ENCODE peak calls at places on chromosomes 13 and 19, in four cellular contexts. One of them, this sample, is unnamed.

GRCh38 chr13:37617162-37617561 is 18.6 kb upstream of the POSTN start:
- DNase-seq in upper lobe of left lung: no peak
- DNase-seq in GM12892: no peak
- DNase-seq in esophagus squamous epithelium: no peak
- DNase-seq in this sample: no peak

GRCh38 chr19:38155453-38155852 is 68.6 kb downstream of the DPF1 start:
- DNase-seq in upper lobe of left lung: no peak
- DNase-seq in GM12892: no peak
- DNase-seq in esophagus squamous epithelium: no peak
- DNase-seq in this sample: no peak

GRCh38 chr13:113123226-113124150 is 889 bp downstream of the F10 start:
- DNase-seq in upper lobe of left lung: no peak
- DNase-seq in GM12892: no peak
- DNase-seq in esophagus squamous epithelium: no peak
- DNase-seq in this sample: no peak

GRCh38 chr13:29260684-29261083 is 334.8 kb downstream of the SLC7A1 start:
- DNase-seq in upper lobe of left lung: no peak
- DNase-seq in GM12892: no peak
- DNase-seq in esophagus squamous epithelium: no peak
- DNase-seq in this sample: no peak

GRCh38 chr13:110319774-110320509 is 12.9 kb downstream of the COL4A2 start:
- DNase-seq in upper lobe of left lung: peak
- DNase-seq in GM12892: no peak
- DNase-seq in esophagus squamous epithelium: no peak
- DNase-seq in this sample: no peak

GRCh38 chr13:97076898-97077297 is 82.6 kb upstream of the OXGR1 start:
- DNase-seq in upper lobe of left lung: no peak
- DNase-seq in GM12892: no peak
- DNase-seq in esophagus squamous epithelium: no peak
- DNase-seq in this sample: no peak

GRCh38 chr13:28719656-28720055 is 886 bp upstream of the SLC46A3 start:
- DNase-seq in upper lobe of left lung: no peak
- DNase-seq in GM12892: no peak
- DNase-seq in esophagus squamous epithelium: no peak
- DNase-seq in this sample: no peak

GRCh38 chr13:99803141-99803540 is 168.4 kb downstream of the ZIC5 start:
- DNase-seq in upper lobe of left lung: no peak
- DNase-seq in GM12892: no peak
- DNase-seq in esophagus squamous epithelium: no peak
- DNase-seq in this sample: no peak

GRCh38 chr13:51584731-51585191 is 499 bp downstream of the WDFY2 start:
- DNase-seq in upper lobe of left lung: peak
- DNase-seq in GM12892: peak
- DNase-seq in esophagus squamous epithelium: peak
- DNase-seq in this sample: peak

GRCh38 chr13:51778407-51778806 is 25.6 kb downstream of the DHRS12 start:
- DNase-seq in upper lobe of left lung: no peak
- DNase-seq in GM12892: no peak
- DNase-seq in esophagus squamous epithelium: no peak
- DNase-seq in this sample: no peak

GRCh38 chr13:35791191-35791902 is 314.9 kb upstream of the MAB21L1 start:
- DNase-seq in upper lobe of left lung: no peak
- DNase-seq in GM12892: no peak
- DNase-seq in esophagus squamous epithelium: no peak
- DNase-seq in this sample: no peak

GRCh38 chr19:39082745-39083598 is 1.2 kb upstream of the ACP7 start:
- DNase-seq in upper lobe of left lung: no peak
- DNase-seq in GM12892: no peak
- DNase-seq in esophagus squamous epithelium: no peak
- DNase-seq in this sample: no peak

GRCh38 chr19:2982983-2983350 is 5.6 kb downstream of the TLE6 start:
- DNase-seq in upper lobe of left lung: peak
- DNase-seq in GM12892: no peak
- DNase-seq in esophagus squamous epithelium: no peak
- DNase-seq in this sample: peak

GRCh38 chr13:30376426-30377311 is 45.6 kb upstream of the UBE2L5 start:
- DNase-seq in upper lobe of left lung: no peak
- DNase-seq in GM12892: peak
- DNase-seq in esophagus squamous epithelium: peak
- DNase-seq in this sample: peak

GRCh38 chr13:39379118-39379517 is 223.9 kb downstream of the LHFPL6 start:
- DNase-seq in upper lobe of left lung: no peak
- DNase-seq in GM12892: no peak
- DNase-seq in esophagus squamous epithelium: no peak
- DNase-seq in this sample: no peak

GRCh38 chr19:18964121-18964520 is 23.1 kb upstream of the HOMER3 start:
- DNase-seq in upper lobe of left lung: no peak
- DNase-seq in GM12892: no peak
- DNase-seq in esophagus squamous epithelium: no peak
- DNase-seq in this sample: no peak
- TF ChIP-seq POLR2A in upper lobe of left lung: no peak
- TF ChIP-seq POLR2A in GM12892: no peak
- TF ChIP-seq POLR2A in esophagus squamous epithelium: no peak
- TF ChIP-seq POLR2A in this sample: no peak

DNA sequence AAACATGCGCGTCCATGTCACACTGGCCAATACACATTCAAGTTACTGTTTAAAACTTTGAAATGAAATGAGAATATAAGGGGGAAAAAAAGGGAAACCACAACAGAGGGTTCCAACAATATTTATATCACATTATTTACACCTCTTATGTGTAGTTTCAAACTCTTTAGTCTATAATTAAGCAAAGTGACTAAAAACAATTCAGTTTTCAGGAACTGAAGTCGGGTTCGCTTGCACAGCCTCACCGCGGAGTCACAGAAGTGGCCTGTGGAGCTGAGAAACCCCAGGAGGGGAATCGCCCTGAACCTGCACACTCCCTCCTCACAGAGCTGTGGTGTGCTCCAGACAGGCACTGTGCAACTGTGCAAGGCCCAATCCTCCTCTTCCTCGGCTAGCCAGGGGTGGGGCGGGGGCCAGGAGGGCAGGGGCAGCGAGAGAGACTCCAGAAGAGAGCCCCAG is 75.9 kb downstream of the STK24 start:
- DNase-seq in upper lobe of left lung: no peak
- DNase-seq in GM12892: peak
- DNase-seq in esophagus squamous epithelium: no peak
- DNase-seq in this sample: no peak
- TF ChIP-seq POLR2A in upper lobe of left lung: no peak
- TF ChIP-seq POLR2A in GM12892: no peak
- TF ChIP-seq POLR2A in esophagus squamous epithelium: no peak
- TF ChIP-seq POLR2A in this sample: no peak

DNA sequence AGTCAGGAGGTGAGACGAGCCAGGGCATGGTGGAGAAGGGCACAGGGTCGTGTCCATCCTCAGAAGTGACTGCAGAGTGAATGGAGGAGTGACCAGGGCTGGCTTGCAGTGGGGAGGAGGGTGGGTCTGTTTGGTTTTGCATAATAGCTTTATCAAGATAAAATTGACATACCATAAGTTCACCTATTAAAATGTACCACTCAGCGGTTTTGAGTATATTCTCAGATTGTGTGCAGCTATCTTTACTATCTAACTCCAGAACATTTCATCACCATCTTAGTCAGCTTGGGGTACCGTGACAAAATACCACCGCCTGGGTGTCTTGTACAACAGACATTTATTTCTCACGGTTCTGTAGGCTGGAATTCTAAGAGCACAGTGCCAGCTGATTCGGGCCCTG is 13.2 kb downstream of the ZNF8 start:
- DNase-seq in upper lobe of left lung: no peak
- DNase-seq in GM12892: no peak
- DNase-seq in esophagus squamous epithelium: no peak
- DNase-seq in this sample: no peak
- TF ChIP-seq POLR2A in upper lobe of left lung: no peak
- TF ChIP-seq POLR2A in GM12892: no peak
- TF ChIP-seq POLR2A in esophagus squamous epithelium: no peak
- TF ChIP-seq POLR2A in this sample: no peak

GRCh38 chr19:36172852-36173251 is 20.6 kb upstream of the COX7A1 start:
- DNase-seq in upper lobe of left lung: no peak
- DNase-seq in GM12892: no peak
- DNase-seq in esophagus squamous epithelium: no peak
- DNase-seq in this sample: no peak

GRCh38 chr19:36163813-36164212 is 11.6 kb upstream of the COX7A1 start:
- DNase-seq in upper lobe of left lung: no peak
- DNase-seq in GM12892: no peak
- DNase-seq in esophagus squamous epithelium: no peak
- DNase-seq in this sample: no peak

DNA sequence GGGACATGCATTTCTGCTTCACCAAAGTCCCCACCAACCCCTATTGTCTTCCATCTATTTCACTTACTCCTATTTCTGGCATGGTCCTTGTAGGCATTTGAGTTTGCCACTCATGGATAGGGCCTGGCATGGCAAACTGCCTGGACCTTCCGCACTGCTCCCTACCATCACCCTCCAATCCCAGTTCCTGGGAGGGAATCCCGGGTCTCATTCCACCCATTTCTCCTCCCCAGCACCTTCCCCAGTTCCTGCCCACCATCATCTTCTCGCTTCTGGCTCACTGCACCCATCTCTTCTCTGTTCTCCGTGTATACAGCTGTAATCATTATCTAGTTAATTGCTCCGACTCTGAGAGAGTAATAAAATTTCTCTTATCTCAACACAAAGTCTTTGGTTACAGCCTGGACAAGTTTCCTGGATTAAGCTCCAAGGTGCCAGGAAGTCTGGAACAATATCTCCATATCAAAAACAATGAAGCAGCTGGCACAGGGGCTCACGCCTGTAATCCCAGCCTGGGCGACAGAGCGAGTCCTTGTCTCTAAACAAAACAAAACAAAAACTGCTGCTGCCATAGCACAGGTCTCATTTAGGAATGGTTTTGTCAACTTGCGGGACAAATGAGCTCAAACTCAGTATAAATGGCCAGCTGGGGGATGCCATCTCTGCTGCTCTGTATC is 17.0 kb upstream of the COX7A1 start:
- DNase-seq in upper lobe of left lung: no peak
- DNase-seq in GM12892: no peak
- DNase-seq in esophagus squamous epithelium: no peak
- DNase-seq in this sample: peak
- TF ChIP-seq POLR2A in upper lobe of left lung: no peak
- TF ChIP-seq POLR2A in GM12892: no peak
- TF ChIP-seq POLR2A in esophagus squamous epithelium: no peak
- TF ChIP-seq POLR2A in this sample: no peak

DNA sequence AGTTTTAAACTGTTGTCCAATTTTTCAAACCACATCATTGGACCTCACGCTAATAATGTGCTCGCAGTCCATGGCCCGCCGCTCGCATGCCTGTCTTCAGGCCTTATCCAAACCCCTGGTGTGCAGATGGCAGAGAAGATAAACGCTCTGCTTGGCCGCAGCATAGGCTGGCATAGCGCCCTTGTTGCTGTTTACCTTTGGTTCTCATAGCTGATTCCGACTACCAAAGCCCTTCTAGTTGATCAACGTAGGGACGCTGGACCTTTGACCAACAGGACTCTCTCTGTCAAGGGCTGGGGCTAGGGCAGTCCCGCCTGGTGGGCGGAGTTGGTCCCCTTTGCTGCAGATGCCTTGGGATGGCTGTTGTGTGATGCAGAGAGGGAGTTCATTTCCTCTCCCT is 23.4 kb upstream of the QTRT1 start:
- DNase-seq in upper lobe of left lung: no peak
- DNase-seq in GM12892: no peak
- DNase-seq in esophagus squamous epithelium: no peak
- DNase-seq in this sample: peak
- TF ChIP-seq POLR2A in upper lobe of left lung: no peak
- TF ChIP-seq POLR2A in GM12892: no peak
- TF ChIP-seq POLR2A in esophagus squamous epithelium: no peak
- TF ChIP-seq POLR2A in this sample: no peak

GRCh38 chr19:35644206-35644986 is 2.9 kb downstream of the ETV2 start:
- DNase-seq in upper lobe of left lung: peak
- DNase-seq in GM12892: peak
- DNase-seq in esophagus squamous epithelium: peak
- DNase-seq in this sample: peak
- TF ChIP-seq POLR2A in upper lobe of left lung: no peak
- TF ChIP-seq POLR2A in GM12892: no peak
- TF ChIP-seq POLR2A in esophagus squamous epithelium: no peak
- TF ChIP-seq POLR2A in this sample: peak